ENCODE peak calls at places on chromosomes 13 and 19, in seven cellular contexts. H is heart right ventricle, N is transverse colon, R is lower leg skin, X is brain microvascular endothelial cell, Q is fibroblast of pulmonary artery, C is bronchial epithelial cell. Y is an unnamed sample.

GRCh38 chr19:46919324-46919723 is 58.5 kb downstream of the ARHGAP35 start:
- DNase-seq in H (no peak), X (peak), Q (no peak), C (peak), N (no peak), R (no peak), Y (no peak)

GRCh38 chr19:30696514-30696913 is 324.3 kb downstream of the ZNF536 start:
- DNase-seq in X (no peak), C (no peak), N (no peak), H (no peak), R (peak), Q (no peak), Y (no peak)

GRCh38 chr19:42206871-42207755 is 10.4 kb downstream of the DEDD2 start:
- DNase-seq in C (peak), H (no peak), Q (no peak), X (peak), R (no peak), N (peak), Y (no peak)

GRCh38 chr13:24087611-24088235 is 72.8 kb upstream of the SPATA13 start:
- DNase-seq in X (no peak), C (no peak), R (no peak), H (peak), N (peak), Q (no peak), Y (no peak)

GRCh38 chr13:79946556-79946955 is 394.4 kb downstream of the SPRY2 start:
- DNase-seq in Q (no peak), N (no peak), R (no peak), H (no peak), X (no peak), C (no peak), Y (no peak)

GRCh38 chr19:33193864-33194362 is at the start of gene LRP3:
- DNase-seq in R (no peak), Q (peak), X (no peak), C (no peak), N (peak), H (peak), Y (no peak)

GRCh38 chr13:75330770-75331169 is 151.2 kb downstream of the TBC1D4 start:
- DNase-seq in R (no peak), X (no peak), Q (no peak), H (no peak), N (no peak), C (no peak), Y (no peak)

GRCh38 chr19:44228318-44228717 is 16.0 kb downstream of the ZNF227 start:
- DNase-seq in H (no peak), Q (no peak), N (no peak), C (no peak), R (no peak), X (no peak), Y (no peak)

GRCh38 chr13:23381877-23382276 is 51.6 kb downstream of the SACS start:
- DNase-seq in R (no peak), H (no peak), X (no peak), N (no peak), C (no peak), Q (no peak), Y (no peak)

GRCh38 chr13:64054306-64054705 is 2638.7 kb upstream of the PCDH20 start:
- DNase-seq in R (no peak), Q (peak), C (no peak), H (no peak), N (no peak), X (no peak), Y (no peak)

GRCh38 chr13:86383561-86383960 is 584.3 kb upstream of the SLITRK6 start:
- DNase-seq in H (no peak), N (no peak), Q (no peak), X (no peak), C (no peak), R (no peak), Y (no peak)

GRCh38 chr19:18408053-18408476 is 10.6 kb upstream of the LRRC25 start:
- DNase-seq in R (no peak), C (no peak), H (peak), N (peak), Q (no peak), X (no peak), Y (no peak)

GRCh38 chr13:98900442-98900841 is 77.4 kb downstream of the DOCK9 start:
- DNase-seq in N (no peak), C (no peak), H (no peak), Q (no peak), X (no peak), R (no peak), Y (no peak)

GRCh38 chr13:98896083-98896867 is 81.6 kb downstream of the DOCK9 start:
- DNase-seq in X (no peak), C (no peak), N (no peak), H (no peak), R (no peak), Q (no peak), Y (no peak)

GRCh38 chr13:98893361-98893760 is 84.5 kb downstream of the DOCK9 start:
- DNase-seq in Q (no peak), X (no peak), H (no peak), R (no peak), N (no peak), C (no peak), Y (no peak)

GRCh38 chr13:98897706-98898105 is 80.2 kb downstream of the DOCK9 start:
- DNase-seq in C (no peak), Q (no peak), H (no peak), N (no peak), X (no peak), R (no peak), Y (no peak)

GRCh38 chr13:98896868-98897144 is 81.1 kb downstream of the DOCK9 start:
- DNase-seq in C (no peak), R (no peak), Q (no peak), X (no peak), H (no peak), N (no peak), Y (no peak)
- TF ChIP-seq CTCF in C (no peak), R (no peak), Q (no peak), X (no peak), H (no peak), N (no peak), Y (no peak)

DNA sequence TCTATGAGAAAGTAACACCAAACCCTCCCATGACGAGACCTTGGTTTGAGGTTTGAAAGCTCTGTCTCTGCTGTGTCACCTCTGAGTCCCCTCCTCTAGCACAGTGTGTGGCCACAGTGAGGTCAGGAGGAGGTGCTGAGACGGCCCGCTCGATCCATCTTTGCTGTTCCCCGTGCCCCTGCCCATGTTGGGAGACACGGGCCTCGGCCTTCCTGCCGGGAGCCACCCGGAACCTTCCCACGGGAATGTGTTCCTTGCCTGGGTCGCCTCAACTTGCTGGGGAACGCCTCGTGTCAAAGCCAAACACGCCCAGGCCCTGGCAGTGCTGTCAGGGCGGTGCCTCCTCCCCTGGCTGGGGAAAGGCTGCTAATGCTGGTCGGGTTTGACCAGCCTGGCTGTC is 10.1 kb downstream of the NANOS3 start:
- DNase-seq in H (no peak), X (no peak), N (peak), Q (no peak), C (no peak), R (no peak), Y (no peak)
- H3K4me3 ChIP-seq in H (no peak), X (no peak), N (no peak), Q (no peak), C (no peak), R (no peak), Y (no peak)

GRCh38 chr13:100674848-100675659 is 459 bp upstream of the TMTC4 start:
- DNase-seq in N (peak), C (peak), X (peak), R (peak), Q (peak), H (peak), Y (peak)
- TF ChIP-seq CTCF in N (peak), C (peak), X (peak), R (no peak), Q (peak), H (peak), Y (peak)

GRCh38 chr19:45601115-45601514 is 897 bp downstream of the GPR4 start:
- DNase-seq in C (no peak), H (peak), X (no peak), Q (peak), N (no peak), R (no peak), Y (no peak)
- H3K4me3 ChIP-seq in C (no peak), H (peak), X (no peak), Q (peak), N (peak), R (no peak), Y (no peak)

Y was measured in astrocyte of the cerebellum.